ENCODE peak calls at places on chromosomes 3 and 15, in eight cellular contexts. One of them, this sample, is unnamed.

GRCh38 chr3:98563661-98564281 is 29.6 kb downstream of the CPOX start:
- DNase-seq in Peyer's patch: no peak
- DNase-seq in Panc1: peak; percentile 17
- DNase-seq in left lung: no peak
- DNase-seq in CD8-positive, alpha-beta memory T cell: no peak
- DNase-seq in SJSA1: no peak
- DNase-seq in hepatocyte: no peak
- DNase-seq in GM23338: no peak
- DNase-seq in this sample: no peak

GRCh38 chr3:127452321-127452821 is 138.2 kb downstream of the TPRA1 start:
- DNase-seq in Peyer's patch: peak; percentile 19
- DNase-seq in Panc1: no peak
- DNase-seq in left lung: peak; percentile 19
- DNase-seq in CD8-positive, alpha-beta memory T cell: no peak
- DNase-seq in SJSA1: no peak
- DNase-seq in hepatocyte: no peak
- DNase-seq in GM23338: peak; percentile 39
- DNase-seq in this sample: peak; percentile 41

GRCh38 chr15:57183041-57183440 is 193.3 kb upstream of the CGNL1 start:
- DNase-seq in Peyer's patch: no peak
- DNase-seq in Panc1: no peak
- DNase-seq in left lung: no peak
- DNase-seq in CD8-positive, alpha-beta memory T cell: no peak
- DNase-seq in SJSA1: no peak
- DNase-seq in hepatocyte: no peak
- DNase-seq in GM23338: no peak
- DNase-seq in this sample: no peak

GRCh38 chr3:189756651-189757078 is 125.5 kb downstream of the TP63 start:
- DNase-seq in Peyer's patch: no peak
- DNase-seq in Panc1: peak; percentile 17
- DNase-seq in left lung: no peak
- DNase-seq in CD8-positive, alpha-beta memory T cell: no peak
- DNase-seq in SJSA1: no peak
- DNase-seq in hepatocyte: no peak
- DNase-seq in GM23338: no peak
- DNase-seq in this sample: peak; percentile 4

GRCh38 chr3:121894191-121894990 is at the start of gene SLC15A2:
- DNase-seq in Peyer's patch: no peak
- DNase-seq in Panc1: no peak
- DNase-seq in left lung: peak; percentile 42
- DNase-seq in CD8-positive, alpha-beta memory T cell: no peak
- DNase-seq in SJSA1: no peak
- DNase-seq in hepatocyte: no peak
- DNase-seq in GM23338: peak; percentile 60
- DNase-seq in this sample: no peak

GRCh38 chr3:11604139-11604895 is 39.4 kb downstream of the VGLL4 start:
- DNase-seq in Peyer's patch: no peak
- DNase-seq in Panc1: peak; percentile 65
- DNase-seq in left lung: no peak
- DNase-seq in CD8-positive, alpha-beta memory T cell: no peak
- DNase-seq in SJSA1: no peak
- DNase-seq in hepatocyte: peak; percentile 45
- DNase-seq in GM23338: no peak
- DNase-seq in this sample: no peak

GRCh38 chr3:53818221-53819162 is 27.7 kb downstream of the CHDH start:
- DNase-seq in Peyer's patch: no peak
- DNase-seq in Panc1: no peak
- DNase-seq in left lung: no peak
- DNase-seq in CD8-positive, alpha-beta memory T cell: no peak
- DNase-seq in SJSA1: no peak
- DNase-seq in hepatocyte: no peak
- DNase-seq in GM23338: no peak
- DNase-seq in this sample: no peak

GRCh38 chr3:46359748-46360509 is 6.0 kb downstream of the CCR2 start:
- DNase-seq in Peyer's patch: no peak
- DNase-seq in Panc1: no peak
- DNase-seq in left lung: no peak
- DNase-seq in CD8-positive, alpha-beta memory T cell: no peak
- DNase-seq in SJSA1: no peak
- DNase-seq in hepatocyte: no peak
- DNase-seq in GM23338: no peak
- DNase-seq in this sample: no peak

GRCh38 chr15:69148465-69148864 is 12.0 kb upstream of the GLCE start:
- DNase-seq in Peyer's patch: no peak
- DNase-seq in Panc1: no peak
- DNase-seq in left lung: no peak
- DNase-seq in CD8-positive, alpha-beta memory T cell: no peak
- DNase-seq in SJSA1: no peak
- DNase-seq in hepatocyte: no peak
- DNase-seq in GM23338: no peak
- DNase-seq in this sample: no peak

GRCh38 chr3:62371735-62372591 is 1.4 kb downstream of the FEZF2 start:
- DNase-seq in Peyer's patch: no peak
- DNase-seq in Panc1: no peak
- DNase-seq in left lung: no peak
- DNase-seq in CD8-positive, alpha-beta memory T cell: no peak
- DNase-seq in SJSA1: no peak
- DNase-seq in hepatocyte: no peak
- DNase-seq in GM23338: peak; percentile 63
- DNase-seq in this sample: no peak

GRCh38 chr3:57749542-57749941 is 6.6 kb upstream of the SLMAP start:
- DNase-seq in Peyer's patch: no peak
- DNase-seq in Panc1: no peak
- DNase-seq in left lung: no peak
- DNase-seq in CD8-positive, alpha-beta memory T cell: no peak
- DNase-seq in SJSA1: no peak
- DNase-seq in hepatocyte: no peak
- DNase-seq in GM23338: no peak
- DNase-seq in this sample: no peak

GRCh38 chr3:5646030-5646368 is 458.5 kb downstream of the EDEM1 start:
- DNase-seq in Peyer's patch: no peak
- DNase-seq in Panc1: no peak
- DNase-seq in left lung: no peak
- DNase-seq in CD8-positive, alpha-beta memory T cell: no peak
- DNase-seq in SJSA1: no peak
- DNase-seq in hepatocyte: no peak
- DNase-seq in GM23338: no peak
- DNase-seq in this sample: no peak

GRCh38 chr3:60445416-60445815 is 805.8 kb downstream of the FHIT start:
- DNase-seq in Peyer's patch: no peak
- DNase-seq in Panc1: no peak
- DNase-seq in left lung: no peak
- DNase-seq in CD8-positive, alpha-beta memory T cell: no peak
- DNase-seq in SJSA1: no peak
- DNase-seq in hepatocyte: no peak
- DNase-seq in GM23338: no peak
- DNase-seq in this sample: no peak

GRCh38 chr3:75294124-75294523 is 370.0 kb upstream of the FRG2C start:
- DNase-seq in Peyer's patch: peak; percentile 44
- DNase-seq in Panc1: no peak
- DNase-seq in left lung: peak; percentile 33
- DNase-seq in CD8-positive, alpha-beta memory T cell: no peak
- DNase-seq in SJSA1: no peak
- DNase-seq in hepatocyte: peak; percentile 57
- DNase-seq in GM23338: peak; percentile 61
- DNase-seq in this sample: peak; percentile 11

GRCh38 chr15:70870066-70870465 is 16.1 kb upstream of the LARP6 start:
- DNase-seq in Peyer's patch: no peak
- DNase-seq in Panc1: no peak
- DNase-seq in left lung: no peak
- DNase-seq in CD8-positive, alpha-beta memory T cell: no peak
- DNase-seq in SJSA1: peak; percentile 46
- DNase-seq in hepatocyte: no peak
- DNase-seq in GM23338: no peak
- DNase-seq in this sample: no peak

GRCh38 chr3:30354513-30354912 is 251.9 kb upstream of the TGFBR2 start:
- DNase-seq in Peyer's patch: no peak
- DNase-seq in Panc1: no peak
- DNase-seq in left lung: no peak
- DNase-seq in CD8-positive, alpha-beta memory T cell: no peak
- DNase-seq in SJSA1: no peak
- DNase-seq in hepatocyte: no peak
- DNase-seq in GM23338: no peak
- DNase-seq in this sample: no peak

GRCh38 chr3:122864498-122864897 is 69.6 kb downstream of the SLC49A4 start:
- DNase-seq in Peyer's patch: no peak
- DNase-seq in Panc1: no peak
- DNase-seq in left lung: no peak
- DNase-seq in CD8-positive, alpha-beta memory T cell: no peak
- DNase-seq in SJSA1: no peak
- DNase-seq in hepatocyte: no peak
- DNase-seq in GM23338: no peak
- DNase-seq in this sample: peak; percentile 55

GRCh38 chr3:146243559-146243958 is 7.3 kb downstream of the PLSCR4 start:
- DNase-seq in Peyer's patch: no peak
- DNase-seq in Panc1: no peak
- DNase-seq in left lung: no peak
- DNase-seq in CD8-positive, alpha-beta memory T cell: no peak
- DNase-seq in SJSA1: no peak
- DNase-seq in hepatocyte: no peak
- DNase-seq in GM23338: no peak
- DNase-seq in this sample: no peak

GRCh38 chr3:146246493-146246892 is 4.4 kb downstream of the PLSCR4 start:
- DNase-seq in Peyer's patch: no peak
- DNase-seq in Panc1: no peak
- DNase-seq in left lung: no peak
- DNase-seq in CD8-positive, alpha-beta memory T cell: no peak
- DNase-seq in SJSA1: no peak
- DNase-seq in hepatocyte: no peak
- DNase-seq in GM23338: no peak
- DNase-seq in this sample: no peak

GRCh38 chr3:146241523-146242240 is 9.2 kb downstream of the PLSCR4 start:
- DNase-seq in Peyer's patch: no peak
- DNase-seq in Panc1: no peak
- DNase-seq in left lung: peak; percentile 48
- DNase-seq in CD8-positive, alpha-beta memory T cell: no peak
- DNase-seq in SJSA1: no peak
- DNase-seq in hepatocyte: no peak
- DNase-seq in GM23338: no peak
- DNase-seq in this sample: no peak
- H3K27ac ChIP-seq in Peyer's patch: no peak overlapping the region
- H3K27ac ChIP-seq in Panc1: no peak overlapping the region
- H3K27ac ChIP-seq in left lung: no peak overlapping the region
- H3K27ac ChIP-seq in CD8-positive, alpha-beta memory T cell: no peak overlapping the region
- H3K27ac ChIP-seq in SJSA1: no peak overlapping the region
- H3K27ac ChIP-seq in hepatocyte: no peak overlapping the region
- H3K27ac ChIP-seq in GM23338: no peak overlapping the region
- H3K27ac ChIP-seq in this sample: no peak overlapping the region

GRCh38 chr3:20573175-20573574 is 387.2 kb upstream of the SGO1 start:
- DNase-seq in Peyer's patch: no peak
- DNase-seq in Panc1: no peak
- DNase-seq in left lung: no peak
- DNase-seq in CD8-positive, alpha-beta memory T cell: no peak
- DNase-seq in SJSA1: no peak
- DNase-seq in hepatocyte: no peak
- DNase-seq in GM23338: no peak
- DNase-seq in this sample: no peak

GRCh38 chr3:20563985-20564384 is 378.0 kb upstream of the SGO1 start:
- DNase-seq in Peyer's patch: no peak
- DNase-seq in Panc1: no peak
- DNase-seq in left lung: no peak
- DNase-seq in CD8-positive, alpha-beta memory T cell: no peak
- DNase-seq in SJSA1: no peak
- DNase-seq in hepatocyte: no peak
- DNase-seq in GM23338: no peak
- DNase-seq in this sample: no peak

GRCh38 chr3:20564966-20565365 is 379.0 kb upstream of the SGO1 start:
- DNase-seq in Peyer's patch: no peak
- DNase-seq in Panc1: no peak
- DNase-seq in left lung: no peak
- DNase-seq in CD8-positive, alpha-beta memory T cell: no peak
- DNase-seq in SJSA1: no peak
- DNase-seq in hepatocyte: no peak
- DNase-seq in GM23338: no peak
- DNase-seq in this sample: no peak

GRCh38 chr3:20572473-20572872 is 386.5 kb upstream of the SGO1 start:
- DNase-seq in Peyer's patch: no peak
- DNase-seq in Panc1: no peak
- DNase-seq in left lung: no peak
- DNase-seq in CD8-positive, alpha-beta memory T cell: no peak
- DNase-seq in SJSA1: no peak
- DNase-seq in hepatocyte: no peak
- DNase-seq in GM23338: no peak
- DNase-seq in this sample: no peak

DNA sequence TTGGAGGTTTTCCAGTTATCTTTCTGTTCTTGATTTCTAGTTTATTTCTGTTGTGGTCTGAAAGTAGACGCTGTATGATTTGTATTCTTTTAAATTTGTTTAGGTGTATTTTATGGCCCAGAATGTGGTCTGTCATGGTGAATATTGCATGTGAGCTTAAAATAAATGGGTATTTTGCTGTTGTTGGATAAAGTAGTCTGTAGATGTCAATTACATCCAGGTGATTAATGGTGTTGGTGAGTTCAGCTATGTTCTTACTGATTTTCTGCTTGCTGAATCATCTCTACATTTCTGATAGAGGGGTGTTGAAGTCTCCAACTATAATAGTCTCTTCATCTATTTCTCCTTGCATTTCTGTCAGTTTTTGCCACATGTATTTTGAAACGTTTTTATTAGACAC is 383.3 kb upstream of the SGO1 start:
- DNase-seq in Peyer's patch: no peak
- DNase-seq in Panc1: no peak
- DNase-seq in left lung: no peak
- DNase-seq in CD8-positive, alpha-beta memory T cell: no peak
- DNase-seq in SJSA1: no peak
- DNase-seq in hepatocyte: no peak
- DNase-seq in GM23338: no peak
- DNase-seq in this sample: no peak
- H3K27ac ChIP-seq in Peyer's patch: no peak overlapping the region
- H3K27ac ChIP-seq in Panc1: no peak overlapping the region
- H3K27ac ChIP-seq in left lung: no peak overlapping the region
- H3K27ac ChIP-seq in CD8-positive, alpha-beta memory T cell: no peak overlapping the region
- H3K27ac ChIP-seq in SJSA1: no peak overlapping the region
- H3K27ac ChIP-seq in hepatocyte: no peak overlapping the region
- H3K27ac ChIP-seq in GM23338: no peak overlapping the region
- H3K27ac ChIP-seq in this sample: no peak overlapping the region

DNA sequence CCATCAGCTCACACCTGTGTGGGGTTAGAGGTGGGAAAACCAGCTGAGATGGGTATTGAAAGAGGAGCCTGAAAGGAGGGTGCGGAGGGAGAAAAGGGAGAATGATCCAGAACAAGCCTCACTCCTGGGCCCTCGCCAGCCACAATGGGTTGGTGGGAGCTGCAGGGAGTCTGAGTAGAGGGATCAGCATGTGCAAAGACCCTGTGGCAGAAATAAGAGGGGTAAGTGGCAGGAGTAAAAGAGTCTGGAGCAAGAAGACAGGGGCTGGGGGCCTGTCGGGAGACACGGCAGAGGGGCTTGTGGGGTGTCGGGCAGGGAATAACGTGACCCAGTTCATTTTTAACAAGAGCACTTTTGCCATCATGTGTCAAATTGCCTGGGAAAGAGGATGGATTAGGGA is 34.0 kb downstream of the CCDC33 start:
- DNase-seq in Peyer's patch: no peak
- DNase-seq in Panc1: no peak
- DNase-seq in left lung: no peak
- DNase-seq in CD8-positive, alpha-beta memory T cell: no peak
- DNase-seq in SJSA1: no peak
- DNase-seq in hepatocyte: no peak
- DNase-seq in GM23338: no peak
- DNase-seq in this sample: no peak
- H3K27ac ChIP-seq in Peyer's patch: no peak overlapping the region
- H3K27ac ChIP-seq in Panc1: no peak overlapping the region
- H3K27ac ChIP-seq in left lung: no peak overlapping the region
- H3K27ac ChIP-seq in CD8-positive, alpha-beta memory T cell: no peak overlapping the region
- H3K27ac ChIP-seq in SJSA1: no peak overlapping the region
- H3K27ac ChIP-seq in hepatocyte: no peak overlapping the region
- H3K27ac ChIP-seq in GM23338: no peak overlapping the region
- H3K27ac ChIP-seq in this sample: no peak overlapping the region

GRCh38 chr3:115658337-115659181 is 35.2 kb downstream of the GAP43 start:
- DNase-seq in Peyer's patch: peak; percentile 86
- DNase-seq in Panc1: no peak
- DNase-seq in left lung: peak; percentile 82
- DNase-seq in CD8-positive, alpha-beta memory T cell: peak; percentile 59
- DNase-seq in SJSA1: peak; percentile 84
- DNase-seq in hepatocyte: peak; percentile 88
- DNase-seq in GM23338: peak; percentile 95
- DNase-seq in this sample: peak; percentile 81
- H3K27ac ChIP-seq in Peyer's patch: peak overlapping the region; percentile 87
- H3K27ac ChIP-seq in Panc1: peak overlapping the region; percentile 66
- H3K27ac ChIP-seq in left lung: peak overlapping the region; percentile 93
- H3K27ac ChIP-seq in CD8-positive, alpha-beta memory T cell: peak overlapping the region; percentile 84
- H3K27ac ChIP-seq in SJSA1: peak overlapping the region; percentile 91
- H3K27ac ChIP-seq in hepatocyte: peak overlapping the region; percentile 94
- H3K27ac ChIP-seq in GM23338: peak overlapping the region; percentile 99
- H3K27ac ChIP-seq in this sample: peak overlapping the region; percentile 66

This sample was measured in SJCRH30.